ENCODE peak calls at places on chromosomes 4 and X, in six cellular contexts. One of them, this sample, is unnamed.

GRCh38 chr4:107862658-107863057 is 37.9 kb downstream of the SGMS2 start:
- DNase-seq in lower leg skin: peak; percentile 23
- DNase-seq in A549: peak; percentile 15
- DNase-seq in nephron progenitor cell: no peak
- DNase-seq in ovary: no peak
- DNase-seq in B cell: no peak
- DNase-seq in this sample: no peak

GRCh38 chr4:8198906-8199593 is at the start of gene SH3TC1:
- DNase-seq in lower leg skin: peak; percentile 81
- DNase-seq in ovary: peak; percentile 77
- DNase-seq in nephron progenitor cell: peak; percentile 76
- DNase-seq in A549: peak; percentile 86
- DNase-seq in B cell: peak; percentile 78
- DNase-seq in this sample: peak; percentile 91

GRCh38 chr4:129355529-129355928 is 259.6 kb downstream of the C4orf33 start:
- DNase-seq in B cell: no peak
- DNase-seq in nephron progenitor cell: no peak
- DNase-seq in A549: no peak
- DNase-seq in ovary: no peak
- DNase-seq in lower leg skin: no peak
- DNase-seq in this sample: no peak

GRCh38 chr4:32337403-32337802 is 1617.2 kb downstream of the PCDH7 start:
- DNase-seq in B cell: no peak
- DNase-seq in A549: no peak
- DNase-seq in ovary: no peak
- DNase-seq in lower leg skin: no peak
- DNase-seq in nephron progenitor cell: no peak
- DNase-seq in this sample: no peak

GRCh38 chrX:71053217-71053621 is 14.9 kb downstream of the SNX12 start:
- DNase-seq in nephron progenitor cell: peak; percentile 52
- DNase-seq in A549: no peak
- DNase-seq in B cell: peak; percentile 38
- DNase-seq in lower leg skin: no peak
- DNase-seq in ovary: no peak
- DNase-seq in this sample: no peak

GRCh38 chr4:88137112-88137511 is 21.3 kb downstream of the ABCG2 start:
- DNase-seq in ovary: no peak
- DNase-seq in lower leg skin: no peak
- DNase-seq in nephron progenitor cell: no peak
- DNase-seq in B cell: no peak
- DNase-seq in A549: no peak
- DNase-seq in this sample: no peak

GRCh38 chrX:129230850-129231512 is 292.3 kb downstream of the SMARCA1 start:
- DNase-seq in A549: no peak
- DNase-seq in nephron progenitor cell: no peak
- DNase-seq in ovary: no peak
- DNase-seq in B cell: no peak
- DNase-seq in lower leg skin: no peak
- DNase-seq in this sample: no peak

GRCh38 chrX:71250856-71251255 is 3.1 kb downstream of the ZMYM3 start:
- DNase-seq in lower leg skin: no peak
- DNase-seq in ovary: no peak
- DNase-seq in nephron progenitor cell: no peak
- DNase-seq in A549: no peak
- DNase-seq in B cell: no peak
- DNase-seq in this sample: no peak

GRCh38 chr4:84847978-84848377 is 118.5 kb downstream of the WDFY3 start:
- DNase-seq in nephron progenitor cell: no peak
- DNase-seq in B cell: no peak
- DNase-seq in lower leg skin: no peak
- DNase-seq in ovary: no peak
- DNase-seq in A549: no peak
- DNase-seq in this sample: no peak

GRCh38 chr4:30757357-30757756 is 37.2 kb downstream of the PCDH7 start:
- DNase-seq in ovary: no peak
- DNase-seq in nephron progenitor cell: no peak
- DNase-seq in A549: no peak
- DNase-seq in lower leg skin: no peak
- DNase-seq in B cell: no peak
- DNase-seq in this sample: no peak

GRCh38 chr4:76570141-76570989 is 135.3 kb downstream of the SHROOM3 start:
- DNase-seq in A549: no peak
- DNase-seq in B cell: no peak
- DNase-seq in nephron progenitor cell: peak; percentile 38
- DNase-seq in lower leg skin: no peak
- DNase-seq in ovary: no peak
- DNase-seq in this sample: no peak

GRCh38 chrX:22958250-22958649 is 41.5 kb upstream of the DDX53 start:
- DNase-seq in A549: no peak
- DNase-seq in B cell: no peak
- DNase-seq in ovary: no peak
- DNase-seq in nephron progenitor cell: no peak
- DNase-seq in lower leg skin: no peak
- DNase-seq in this sample: no peak

GRCh38 chrX:124690495-124690894 is 344.1 kb downstream of the SH2D1A start:
- DNase-seq in lower leg skin: no peak
- DNase-seq in B cell: no peak
- DNase-seq in A549: no peak
- DNase-seq in ovary: no peak
- DNase-seq in nephron progenitor cell: no peak
- DNase-seq in this sample: no peak

GRCh38 chr4:6912412-6912811 is 2.8 kb downstream of the TBC1D14 start:
- DNase-seq in ovary: no peak
- DNase-seq in lower leg skin: no peak
- DNase-seq in nephron progenitor cell: no peak
- DNase-seq in A549: no peak
- DNase-seq in B cell: no peak
- DNase-seq in this sample: no peak

GRCh38 chr4:73137121-73137520 is 67.6 kb upstream of the COX18 start:
- DNase-seq in A549: no peak
- DNase-seq in nephron progenitor cell: no peak
- DNase-seq in ovary: no peak
- DNase-seq in B cell: no peak
- DNase-seq in lower leg skin: no peak
- DNase-seq in this sample: no peak

GRCh38 chr4:73139991-73140390 is 70.5 kb upstream of the COX18 start:
- DNase-seq in nephron progenitor cell: no peak
- DNase-seq in B cell: no peak
- DNase-seq in A549: no peak
- DNase-seq in lower leg skin: no peak
- DNase-seq in ovary: no peak
- DNase-seq in this sample: no peak

GRCh38 chr4:73139245-73139644 is 69.7 kb upstream of the COX18 start:
- DNase-seq in A549: no peak
- DNase-seq in lower leg skin: no peak
- DNase-seq in B cell: no peak
- DNase-seq in ovary: no peak
- DNase-seq in nephron progenitor cell: no peak
- DNase-seq in this sample: no peak

GRCh38 chr4:73142995-73143547 is 73.6 kb upstream of the COX18 start:
- DNase-seq in B cell: no peak
- DNase-seq in ovary: no peak
- DNase-seq in nephron progenitor cell: no peak
- DNase-seq in A549: no peak
- DNase-seq in lower leg skin: no peak
- DNase-seq in this sample: no peak
- TF ChIP-seq CTCF in B cell: peak; percentile 38
- TF ChIP-seq CTCF in ovary: no peak
- TF ChIP-seq CTCF in nephron progenitor cell: peak; percentile 18
- TF ChIP-seq CTCF in A549: peak; percentile 20
- TF ChIP-seq CTCF in lower leg skin: no peak
- TF ChIP-seq CTCF in this sample: no peak

DNA sequence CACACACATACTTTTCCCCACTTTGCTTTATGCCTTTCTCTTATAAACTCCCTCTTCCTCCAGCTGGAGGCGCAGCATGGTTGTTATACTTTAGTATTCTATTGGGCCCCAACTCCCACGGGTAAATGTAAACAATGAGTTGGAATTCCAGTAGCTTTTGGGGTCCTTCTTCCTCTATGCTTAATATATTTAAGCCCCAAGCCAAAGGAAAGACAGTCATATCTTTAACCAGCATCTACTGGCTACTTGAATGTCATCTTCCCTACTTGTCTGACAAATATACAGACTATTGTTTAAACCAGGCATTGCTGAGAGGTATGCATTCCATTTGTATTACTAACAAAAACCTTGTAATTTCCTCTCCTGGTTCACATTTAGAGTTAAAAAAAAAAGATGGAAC is 72.9 kb downstream of the WDR19 start:
- DNase-seq in nephron progenitor cell: no peak
- DNase-seq in A549: peak; percentile 7
- DNase-seq in B cell: no peak
- DNase-seq in lower leg skin: no peak
- DNase-seq in ovary: no peak
- DNase-seq in this sample: no peak
- TF ChIP-seq CTCF in nephron progenitor cell: no peak
- TF ChIP-seq CTCF in A549: peak; percentile 29
- TF ChIP-seq CTCF in B cell: no peak
- TF ChIP-seq CTCF in lower leg skin: no peak
- TF ChIP-seq CTCF in ovary: no peak
- TF ChIP-seq CTCF in this sample: no peak

DNA sequence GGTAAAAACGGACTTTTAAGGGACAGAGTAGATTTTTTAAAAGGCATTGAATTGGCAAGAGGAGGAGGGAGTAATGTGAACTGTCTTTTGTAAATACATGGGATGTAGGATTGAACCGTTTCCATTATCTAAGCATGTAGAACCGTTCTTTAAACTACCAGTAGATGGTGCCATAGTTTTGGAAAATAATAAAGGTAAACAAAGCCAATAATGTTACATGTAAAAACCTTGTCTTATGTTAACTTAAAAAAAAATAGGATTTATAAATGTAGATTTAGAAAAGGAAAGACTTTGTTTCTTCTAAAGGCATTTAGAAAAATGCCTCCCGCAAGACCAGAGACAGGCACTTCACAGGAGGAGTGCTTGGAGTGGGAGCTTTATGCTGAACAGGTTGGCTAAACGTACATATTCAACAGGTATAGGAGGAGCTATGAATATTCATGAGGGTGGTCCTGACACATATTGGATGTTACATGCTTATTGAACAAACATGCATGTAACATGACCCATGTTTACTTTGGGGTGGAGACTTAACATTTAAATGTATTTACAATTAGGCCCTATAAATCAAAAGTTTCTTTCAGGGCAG is 45.5 kb upstream of the FAM241A start:
- DNase-seq in nephron progenitor cell: no peak
- DNase-seq in lower leg skin: no peak
- DNase-seq in ovary: no peak
- DNase-seq in B cell: peak; percentile 51
- DNase-seq in A549: peak; percentile 22
- DNase-seq in this sample: no peak
- TF ChIP-seq CTCF in nephron progenitor cell: peak; percentile 68
- TF ChIP-seq CTCF in lower leg skin: no peak
- TF ChIP-seq CTCF in ovary: peak; percentile 45
- TF ChIP-seq CTCF in B cell: peak; percentile 78
- TF ChIP-seq CTCF in A549: peak; percentile 77
- TF ChIP-seq CTCF in this sample: peak; percentile 24

DNA sequence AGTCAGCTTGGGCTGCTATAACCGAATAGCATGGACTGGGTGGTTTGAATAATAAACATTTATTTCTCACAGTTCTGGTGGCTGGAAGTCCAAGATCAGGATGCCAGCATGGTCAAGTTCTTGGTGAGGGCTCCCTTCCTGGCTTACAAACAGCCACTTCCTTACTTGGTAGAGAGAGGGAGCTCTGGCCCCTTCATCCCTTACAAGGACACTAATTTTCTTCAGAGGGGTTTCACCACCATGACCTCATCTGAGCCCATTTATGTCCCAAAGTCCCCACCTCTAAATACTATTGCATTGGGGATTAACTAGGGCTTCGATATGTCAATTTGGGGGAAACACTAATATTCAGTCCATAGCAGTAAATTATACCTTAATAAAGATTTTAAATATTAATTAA is 61.8 kb downstream of the CLNK start:
- DNase-seq in nephron progenitor cell: no peak
- DNase-seq in A549: no peak
- DNase-seq in lower leg skin: no peak
- DNase-seq in ovary: no peak
- DNase-seq in B cell: peak; percentile 49
- DNase-seq in this sample: no peak
- TF ChIP-seq CTCF in nephron progenitor cell: no peak
- TF ChIP-seq CTCF in A549: no peak
- TF ChIP-seq CTCF in lower leg skin: no peak
- TF ChIP-seq CTCF in ovary: no peak
- TF ChIP-seq CTCF in B cell: peak; percentile 63
- TF ChIP-seq CTCF in this sample: no peak

GRCh38 chrX:150680974-150681373 is 12.2 kb upstream of the MTMR1 start:
- DNase-seq in A549: no peak
- DNase-seq in nephron progenitor cell: no peak
- DNase-seq in ovary: peak; percentile 18
- DNase-seq in lower leg skin: no peak
- DNase-seq in B cell: no peak
- DNase-seq in this sample: no peak
- TF ChIP-seq CTCF in A549: peak; percentile 44
- TF ChIP-seq CTCF in nephron progenitor cell: peak; percentile 22
- TF ChIP-seq CTCF in ovary: no peak
- TF ChIP-seq CTCF in lower leg skin: no peak
- TF ChIP-seq CTCF in B cell: peak; percentile 5
- TF ChIP-seq CTCF in this sample: peak; percentile 22

DNA sequence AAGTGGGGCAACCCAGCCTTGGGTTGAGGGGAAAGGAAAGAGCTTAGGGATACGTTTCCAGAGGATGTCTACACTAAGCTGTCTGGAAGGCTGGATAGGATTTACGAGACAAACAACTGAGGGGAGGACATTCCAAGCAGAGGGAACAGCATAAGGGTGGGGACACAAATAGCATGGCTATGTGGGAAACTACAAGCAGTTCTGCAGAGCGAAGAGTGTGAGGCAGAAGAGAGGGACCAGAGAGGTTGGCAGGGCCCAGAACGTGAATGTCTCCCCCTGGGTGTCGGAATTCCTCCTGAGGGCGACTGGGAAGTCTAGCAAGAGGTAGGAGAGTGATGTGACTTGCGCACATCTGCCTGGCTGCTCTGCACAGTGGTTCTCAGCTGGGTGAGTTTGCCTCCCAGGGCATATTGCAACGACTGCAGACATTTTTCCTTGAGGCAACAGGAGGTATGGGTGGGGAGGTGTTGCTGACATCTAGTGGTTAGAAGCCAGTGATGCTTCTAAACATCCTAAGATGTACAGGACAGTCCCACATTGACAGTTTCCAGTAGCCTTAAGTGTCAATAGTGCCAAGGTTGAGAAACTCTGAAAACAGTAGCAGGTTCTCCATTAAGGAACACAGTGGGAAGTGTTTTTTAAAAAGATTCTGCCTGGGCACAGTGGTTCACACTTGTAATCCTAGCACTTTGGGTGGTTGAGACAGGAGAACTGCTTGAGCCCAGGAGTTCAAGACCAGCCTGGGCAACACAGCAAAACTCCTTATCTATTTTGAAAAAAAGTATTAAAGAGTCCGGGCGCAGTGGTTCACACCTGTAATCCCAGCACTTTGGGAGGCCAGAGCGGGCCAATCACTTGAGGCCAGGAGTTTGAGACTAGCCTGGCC is 9.2 kb downstream of the NDUFA1 start:
- DNase-seq in lower leg skin: no peak
- DNase-seq in nephron progenitor cell: peak; percentile 21
- DNase-seq in ovary: no peak
- DNase-seq in A549: peak; percentile 59
- DNase-seq in B cell: peak; percentile 46
- DNase-seq in this sample: no peak
- TF ChIP-seq CTCF in lower leg skin: no peak
- TF ChIP-seq CTCF in nephron progenitor cell: peak; percentile 54
- TF ChIP-seq CTCF in ovary: no peak
- TF ChIP-seq CTCF in A549: peak; percentile 58
- TF ChIP-seq CTCF in B cell: peak; percentile 54
- TF ChIP-seq CTCF in this sample: peak; percentile 59

GRCh38 chr4:141046255-141046654 is 87.0 kb downstream of the RNF150 start:
- DNase-seq in ovary: peak; percentile 37
- DNase-seq in lower leg skin: no peak
- DNase-seq in nephron progenitor cell: no peak
- DNase-seq in A549: no peak
- DNase-seq in B cell: no peak
- DNase-seq in this sample: no peak
- TF ChIP-seq CTCF in ovary: no peak
- TF ChIP-seq CTCF in lower leg skin: no peak
- TF ChIP-seq CTCF in nephron progenitor cell: no peak
- TF ChIP-seq CTCF in A549: no peak
- TF ChIP-seq CTCF in B cell: no peak
- TF ChIP-seq CTCF in this sample: no peak